ENCODE peak calls at places on chromosomes 3 and 15, in six cellular contexts. L, J, V, F, H and A are unnamed samples.

GRCh38 chr15:55250392-55250791 is 39.2 kb downstream of the RAB27A start:
- DNase-seq in L (no peak), J (no peak), V (peak), F (no peak), H (peak), A (peak)

GRCh38 chr3:152199069-152199838 is 69.5 kb upstream of the MBNL1 start:
- DNase-seq in L (no peak), J (no peak), V (no peak), F (no peak), H (no peak), A (no peak)

GRCh38 chr3:27943106-27943505 is 221.0 kb upstream of the EOMES start:
- DNase-seq in L (no peak), J (no peak), V (no peak), F (peak), H (peak), A (peak)

GRCh38 chr15:51878446-51879386 is 49.3 kb downstream of the TMOD3 start:
- DNase-seq in L (no peak), J (no peak), V (no peak), F (peak), H (peak), A (peak)

GRCh38 chr3:88767746-88768145 is 339.7 kb upstream of the EPHA3 start:
- DNase-seq in L (no peak), J (no peak), V (no peak), F (no peak), H (no peak), A (no peak)

GRCh38 chr15:66390670-66391069 is 4.0 kb downstream of the MAP2K1 start:
- DNase-seq in L (no peak), J (no peak), V (no peak), F (peak), H (no peak), A (no peak)

GRCh38 chr3:30661107-30661873 is 54.9 kb downstream of the TGFBR2 start:
- DNase-seq in L (no peak), J (no peak), V (no peak), F (no peak), H (no peak), A (no peak)

GRCh38 chr3:139304383-139304782 is 39.4 kb upstream of the MRPS22 start:
- DNase-seq in L (no peak), J (no peak), V (no peak), F (no peak), H (no peak), A (no peak)

GRCh38 chr3:105812194-105812586 is 56.6 kb downstream of the CBLB start:
- DNase-seq in L (no peak), J (no peak), V (no peak), F (peak), H (no peak), A (no peak)

GRCh38 chr15:35496585-35496984 is 49.4 kb downstream of the DPH6 start:
- DNase-seq in L (no peak), J (no peak), V (no peak), F (no peak), H (peak), A (no peak)

GRCh38 chr15:57782731-57783130 is 76.2 kb downstream of the POLR2M start:
- DNase-seq in L (no peak), J (no peak), V (no peak), F (no peak), H (no peak), A (no peak)

GRCh38 chr15:89361451-89362202 is 27.0 kb upstream of the POLG start:
- DNase-seq in L (peak), J (peak), V (peak), F (peak), H (peak), A (peak)

GRCh38 chr3:10449436-10449835 is 56.0 kb downstream of the ATP2B2 start:
- DNase-seq in L (no peak), J (no peak), V (no peak), F (no peak), H (no peak), A (no peak)

GRCh38 chr3:44942202-44942921 is 33.6 kb downstream of the ZDHHC3 start:
- DNase-seq in L (no peak), J (no peak), V (peak), F (peak), H (peak), A (no peak)

GRCh38 chr15:69742361-69742760 is 289.7 kb downstream of the RPLP1 start:
- DNase-seq in L (no peak), J (no peak), V (no peak), F (no peak), H (no peak), A (no peak)

GRCh38 chr3:69671082-69671952 is 67.9 kb upstream of the MITF start:
- DNase-seq in L (no peak), J (no peak), V (peak), F (peak), H (peak), A (peak)

GRCh38 chr15:39685999-39686613 is 96.5 kb downstream of the FSIP1 start:
- DNase-seq in L (peak), J (peak), V (peak), F (peak), H (peak), A (peak)

GRCh38 chr15:40470423-40471104 is at the start of gene CHST14:
- DNase-seq in L (peak), J (peak), V (peak), F (peak), H (peak), A (peak)

GRCh38 chr3:49132437-49133225 is at the start of gene LAMB2:
- DNase-seq in L (no peak), J (no peak), V (peak), F (peak), H (peak), A (peak)

GRCh38 chr3:125062904-125063618 is 7.3 kb upstream of the HEG1 start:
- DNase-seq in L (no peak), J (no peak), V (peak), F (peak), H (peak), A (peak)

GRCh38 chr3:145869958-145870357 is 291.0 kb downstream of the PLOD2 start:
- DNase-seq in L (no peak), J (no peak), V (no peak), F (no peak), H (no peak), A (no peak)

GRCh38 chr3:183533410-183534132 is 21.9 kb downstream of the KLHL6 start:
- DNase-seq in L (no peak), J (no peak), V (no peak), F (peak), H (peak), A (no peak)

GRCh38 chr3:132321321-132321720 is 4.1 kb downstream of the ACP3 start:
- DNase-seq in L (no peak), J (no peak), V (no peak), F (no peak), H (no peak), A (no peak)

GRCh38 chr3:5302661-5303060 is 115.2 kb downstream of the EDEM1 start:
- DNase-seq in L (no peak), J (no peak), V (no peak), F (peak), H (no peak), A (no peak)

GRCh38 chr3:151003024-151003771 is 30.7 kb upstream of the CLRN1 start:
- DNase-seq in L (no peak), J (no peak), V (no peak), F (peak), H (no peak), A (no peak)

GRCh38 chr15:52021892-52022540 is 3.0 kb downstream of the MAPK6 start:
- DNase-seq in L (no peak), J (no peak), V (no peak), F (peak), H (no peak), A (no peak)

GRCh38 chr3:127482216-127483004 is 108.1 kb downstream of the TPRA1 start:
- DNase-seq in L (no peak), J (no peak), V (no peak), F (no peak), H (peak), A (no peak)

GRCh38 chr3:31705726-31706125 is 173.0 kb downstream of the STT3B start:
- DNase-seq in L (no peak), J (no peak), V (no peak), F (no peak), H (no peak), A (no peak)

GRCh38 chr3:55620361-55621025 is 133.4 kb upstream of the WNT5A start:
- DNase-seq in L (no peak), J (no peak), V (no peak), F (no peak), H (no peak), A (no peak)

GRCh38 chr15:87154771-87155170 is 1075.1 kb downstream of the AGBL1 start:
- DNase-seq in L (no peak), J (no peak), V (no peak), F (peak), H (no peak), A (peak)

GRCh38 chr3:161420746-161421145 is 49.4 kb upstream of the SPTSSB start:
- DNase-seq in L (no peak), J (no peak), V (peak), F (peak), H (no peak), A (no peak)

GRCh38 chr15:44775923-44776322 is 39.6 kb downstream of the TRIM69 start:
- DNase-seq in L (no peak), J (no peak), V (no peak), F (no peak), H (peak), A (no peak)

GRCh38 chr15:94141802-94142201 is 89.6 kb upstream of the MCTP2 start:
- DNase-seq in L (no peak), J (no peak), V (no peak), F (no peak), H (no peak), A (no peak)

GRCh38 chr3:169410430-169410829 is 253.1 kb downstream of the MECOM start:
- DNase-seq in L (no peak), J (no peak), V (no peak), F (no peak), H (no peak), A (no peak)

GRCh38 chr15:41969851-41970431 is 2.4 kb downstream of the EHD4 start:
- DNase-seq in L (no peak), J (no peak), V (no peak), F (peak), H (no peak), A (no peak)

GRCh38 chr15:60301024-60301423 is 96.8 kb downstream of the ANXA2 start:
- DNase-seq in L (no peak), J (no peak), V (no peak), F (no peak), H (no peak), A (no peak)

GRCh38 chr15:48625126-48625525 is 20.4 kb downstream of the FBN1 start:
- DNase-seq in L (no peak), J (no peak), V (no peak), F (peak), H (peak), A (no peak)